ENCODE peak calls at places on chromosomes 5 and 9, in seven cellular contexts. H is Panc1, D is H1, N is HepG2, T is SK-N-SH, A is K562, X is GM12878. M is an unnamed sample.

GRCh38 chr9:87812375-87813118 is 70.1 kb upstream of the SPATA31E1 start:
- DNase-seq in H (no peak), D (no peak), N (peak), T (peak), A (peak), X (no peak), M (no peak)

GRCh38 chr5:71778678-71779276 is 59.7 kb downstream of the CARTPT start:
- DNase-seq in H (no peak), D (no peak), N (peak), T (peak), A (no peak), X (no peak), M (peak)

GRCh38 chr9:109447329-109448076 is 50.6 kb downstream of the PTPN3 start:
- DNase-seq in H (no peak), D (no peak), N (no peak), T (no peak), A (no peak), X (no peak), M (no peak)

GRCh38 chr9:71694332-71694731 is 74.0 kb downstream of the CEMIP2 start:
- DNase-seq in H (no peak), D (no peak), N (no peak), T (no peak), A (no peak), X (no peak), M (no peak)

GRCh38 chr9:21993893-21994525 is at the start of gene CDKN2A:
- DNase-seq in H (no peak), D (no peak), N (no peak), T (peak), A (no peak), X (no peak), M (no peak)

GRCh38 chr5:76688836-76689235 is 27.1 kb upstream of the F2R start:
- DNase-seq in H (no peak), D (no peak), N (no peak), T (no peak), A (no peak), X (no peak), M (no peak)

GRCh38 chr5:134525687-134526482 is 415 bp downstream of the JADE2 start:
- DNase-seq in H (no peak), D (no peak), N (peak), T (peak), A (peak), X (no peak), M (no peak)

GRCh38 chr5:150609843-150610584 is 30.4 kb upstream of the SYNPO start:
- DNase-seq in H (no peak), D (no peak), N (peak), T (no peak), A (no peak), X (no peak), M (no peak)

GRCh38 chr5:32586251-32586642 is 890 bp downstream of the SUB1 start:
- DNase-seq in H (no peak), D (no peak), N (no peak), T (no peak), A (no peak), X (peak), M (no peak)

GRCh38 chr5:126794157-126794828 is 17.4 kb downstream of the LMNB1 start:
- DNase-seq in H (no peak), D (no peak), N (no peak), T (no peak), A (no peak), X (no peak), M (no peak)

GRCh38 chr9:123368481-123369153 is 12.6 kb downstream of the CRB2 start:
- DNase-seq in H (no peak), D (no peak), N (no peak), T (peak), A (no peak), X (no peak), M (no peak)

GRCh38 chr9:93909242-93909616 is 45.9 kb downstream of the BARX1 start:
- DNase-seq in H (no peak), D (no peak), N (no peak), T (no peak), A (no peak), X (no peak), M (no peak)

GRCh38 chr5:83913593-83913992 is 192.9 kb upstream of the HAPLN1 start:
- DNase-seq in H (no peak), D (no peak), N (no peak), T (no peak), A (no peak), X (no peak), M (no peak)

GRCh38 chr5:34622046-34622435 is 34.1 kb upstream of the RAI14 start:
- DNase-seq in H (no peak), D (no peak), N (no peak), T (no peak), A (no peak), X (no peak), M (no peak)

GRCh38 chr5:133792683-133793082 is 175.7 kb downstream of the C5orf15 start:
- DNase-seq in H (no peak), D (no peak), N (no peak), T (no peak), A (no peak), X (no peak), M (no peak)

GRCh38 chr5:146205499-146206202 is 2.2 kb downstream of the RBM27 start:
- DNase-seq in H (no peak), D (no peak), N (no peak), T (no peak), A (no peak), X (no peak), M (no peak)

GRCh38 chr9:114525505-114525904 is 20.2 kb upstream of the WHRN start:
- DNase-seq in H (no peak), D (no peak), N (no peak), T (no peak), A (no peak), X (no peak), M (peak)

GRCh38 chr5:116395178-116395577 is 179.4 kb downstream of the SEMA6A start:
- DNase-seq in H (no peak), D (no peak), N (no peak), T (no peak), A (no peak), X (no peak), M (no peak)

GRCh38 chr5:110265199-110265598 is 461.3 kb downstream of the TMEM232 start:
- DNase-seq in H (no peak), D (no peak), N (no peak), T (no peak), A (no peak), X (no peak), M (no peak)

GRCh38 chr5:98929982-98930355 is 1.2 kb upstream of the CHD1 start:
- DNase-seq in H (no peak), D (no peak), N (no peak), T (no peak), A (no peak), X (no peak), M (no peak)

GRCh38 chr5:172051643-172052362 is 45.4 kb upstream of the FBXW11 start:
- DNase-seq in H (no peak), D (no peak), N (no peak), T (no peak), A (no peak), X (no peak), M (no peak)

GRCh38 chr5:178474562-178475184 is 115.5 kb downstream of the COL23A1 start:
- DNase-seq in H (no peak), D (no peak), N (no peak), T (no peak), A (no peak), X (no peak), M (no peak)

GRCh38 chr9:97711223-97711626 is 14.1 kb upstream of the XPA start:
- DNase-seq in H (no peak), D (no peak), N (no peak), T (no peak), A (no peak), X (no peak), M (no peak)

GRCh38 chr9:109409998-109410397 is 88.1 kb downstream of the PTPN3 start:
- DNase-seq in H (no peak), D (peak), N (no peak), T (peak), A (peak), X (no peak), M (no peak)

GRCh38 chr5:153672347-153673090 is 182.0 kb downstream of the GRIA1 start:
- DNase-seq in H (no peak), D (no peak), N (no peak), T (no peak), A (no peak), X (no peak), M (no peak)

GRCh38 chr5:157994906-157995519 is 136.1 kb upstream of the CLINT1 start:
- DNase-seq in H (peak), D (peak), N (peak), T (peak), A (peak), X (peak), M (peak)
- TF ChIP-seq SIN3A in H (no peak), D (no peak), N (no peak), T (no peak), A (no peak), X (no peak), M (no peak)

GRCh38 chr9:135256568-135257354 is 169.3 kb downstream of the OLFM1 start:
- DNase-seq in H (no peak), D (no peak), N (no peak), T (no peak), A (no peak), X (no peak), M (no peak)

GRCh38 chr9:135253305-135254004 is 166.0 kb downstream of the OLFM1 start:
- DNase-seq in H (no peak), D (no peak), N (no peak), T (no peak), A (peak), X (no peak), M (peak)

GRCh38 chr9:135255843-135256567 is 168.5 kb downstream of the OLFM1 start:
- DNase-seq in H (no peak), D (no peak), N (no peak), T (no peak), A (no peak), X (no peak), M (no peak)

GRCh38 chr9:135254176-135255032 is 166.9 kb downstream of the OLFM1 start:
- DNase-seq in H (no peak), D (no peak), N (no peak), T (no peak), A (no peak), X (no peak), M (no peak)

DNA sequence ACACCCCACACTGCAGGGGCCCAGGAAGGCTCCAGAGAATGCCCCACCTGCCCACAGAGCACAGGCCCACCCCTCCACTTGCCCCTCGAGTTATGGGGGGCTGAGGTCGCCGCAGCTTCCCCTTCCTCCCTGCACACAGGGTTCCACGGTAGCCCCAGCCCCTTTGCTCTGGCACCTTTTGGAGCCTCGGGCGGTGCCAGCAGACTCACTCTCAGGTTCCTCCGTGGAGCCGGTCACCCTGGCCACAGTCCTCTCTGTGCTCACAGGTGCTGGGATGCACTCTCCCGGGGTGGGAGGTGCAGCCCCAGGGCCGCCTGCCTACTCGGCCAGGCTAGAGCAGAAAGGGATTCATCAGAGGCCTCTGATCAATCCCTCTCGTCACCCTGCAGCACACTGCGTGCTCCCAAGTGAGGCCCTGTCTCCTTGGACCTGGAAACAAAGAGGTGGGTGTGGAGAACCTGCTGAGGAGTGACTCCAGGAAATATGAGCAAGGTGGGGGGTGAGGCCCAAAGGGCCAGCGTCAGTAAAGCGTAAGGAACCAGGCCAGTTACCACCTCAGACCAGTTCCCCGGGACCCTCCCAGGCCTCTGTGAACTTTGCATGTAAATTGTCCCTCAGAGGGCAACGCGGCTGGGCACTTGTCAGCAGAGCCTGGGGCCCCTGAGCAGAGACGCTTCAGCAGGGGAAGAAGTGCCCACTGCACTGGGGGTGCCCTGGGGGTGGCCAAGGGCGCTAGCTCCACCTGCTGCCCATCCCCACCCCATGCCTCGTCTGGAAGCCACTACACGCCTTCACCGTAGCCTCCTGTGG is 167.8 kb downstream of the OLFM1 start:
- DNase-seq in H (no peak), D (no peak), N (no peak), T (peak), A (no peak), X (no peak), M (no peak)
- TF ChIP-seq SIN3A in H (no peak), D (no peak), N (no peak), T (no peak), A (no peak), X (no peak), M (no peak)

DNA sequence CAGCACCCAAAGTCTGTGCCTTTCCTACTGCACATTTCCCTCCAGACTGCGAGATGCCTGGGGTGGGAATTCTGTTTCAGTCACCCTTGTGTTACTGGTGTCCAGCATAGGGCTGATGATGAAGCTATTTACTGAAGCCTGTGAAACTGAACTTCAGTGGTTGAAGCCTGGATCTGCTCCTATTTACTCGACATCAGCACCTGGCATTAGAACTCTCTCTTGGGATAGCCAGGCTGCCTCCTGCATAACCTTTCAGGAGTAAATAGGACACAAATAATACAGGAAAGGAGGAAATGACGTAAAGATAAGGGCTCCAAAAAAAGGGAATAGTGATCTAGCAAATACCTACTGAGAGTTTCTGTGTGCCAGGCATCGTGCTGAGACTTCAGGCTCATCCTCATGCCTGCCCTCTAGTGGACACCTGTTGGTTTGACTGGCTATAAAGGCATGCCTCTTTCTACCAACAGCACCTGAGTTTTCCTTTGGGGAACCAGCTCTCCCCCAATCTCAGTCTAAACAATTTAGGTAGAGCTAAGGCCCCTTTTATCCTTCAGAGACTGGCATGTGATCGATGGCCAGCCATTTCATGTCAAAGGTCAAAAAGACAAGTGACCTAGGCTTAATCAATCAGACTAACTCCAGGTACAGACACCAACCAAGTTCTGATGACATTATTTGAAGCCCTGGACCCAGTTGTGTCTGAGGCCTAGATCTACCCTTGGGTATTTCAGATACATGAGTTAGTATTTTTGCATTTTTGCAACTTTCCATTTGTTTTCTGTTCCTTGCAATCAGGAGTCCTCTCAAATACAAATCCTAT is 192.1 kb upstream of the TRIM32 start:
- DNase-seq in H (peak), D (no peak), N (peak), T (no peak), A (peak), X (no peak), M (peak)
- TF ChIP-seq SIN3A in H (no peak), D (no peak), N (no peak), T (no peak), A (no peak), X (no peak), M (no peak)

GRCh38 chr5:142292808-142293207 is 32.0 kb downstream of the SPRY4 start:
- DNase-seq in H (no peak), D (no peak), N (no peak), T (no peak), A (no peak), X (no peak), M (no peak)

GRCh38 chr5:142295960-142296860 is 28.6 kb downstream of the SPRY4 start:
- DNase-seq in H (no peak), D (no peak), N (no peak), T (no peak), A (peak), X (no peak), M (no peak)

GRCh38 chr5:142295084-142295758 is 29.6 kb downstream of the SPRY4 start:
- DNase-seq in H (no peak), D (no peak), N (no peak), T (no peak), A (peak), X (no peak), M (no peak)

GRCh38 chr5:142292249-142292648 is 32.6 kb downstream of the SPRY4 start:
- DNase-seq in H (no peak), D (no peak), N (peak), T (no peak), A (no peak), X (no peak), M (no peak)

GRCh38 chr5:142293486-142293885 is 31.3 kb downstream of the SPRY4 start:
- DNase-seq in H (no peak), D (no peak), N (peak), T (no peak), A (peak), X (no peak), M (no peak)
- TF ChIP-seq SIN3A in H (no peak), D (no peak), N (no peak), T (no peak), A (no peak), X (no peak), M (no peak)

GRCh38 chr9:7180247-7180646 is 422.5 kb downstream of the KDM4C start:
- DNase-seq in H (no peak), D (no peak), N (no peak), T (no peak), A (no peak), X (no peak), M (no peak)

GRCh38 chr9:7186175-7186574 is 428.4 kb downstream of the KDM4C start:
- DNase-seq in H (no peak), D (peak), N (peak), T (no peak), A (peak), X (no peak), M (peak)

GRCh38 chr9:7185612-7186011 is 427.8 kb downstream of the KDM4C start:
- DNase-seq in H (peak), D (peak), N (peak), T (no peak), A (no peak), X (no peak), M (peak)
- TF ChIP-seq SIN3A in H (no peak), D (no peak), N (no peak), T (no peak), A (no peak), X (no peak), M (no peak)

GRCh38 chr5:59840200-59840601 is 53.3 kb downstream of the PDE4D start:
- DNase-seq in H (no peak), D (no peak), N (peak), T (peak), A (no peak), X (no peak), M (no peak)
- TF ChIP-seq SIN3A in H (no peak), D (no peak), N (no peak), T (no peak), A (no peak), X (no peak), M (no peak)

GRCh38 chr5:10158886-10159285 is 90.8 kb downstream of the ATPSCKMT start:
- DNase-seq in H (no peak), D (no peak), N (no peak), T (no peak), A (no peak), X (no peak), M (no peak)

GRCh38 chr5:10161778-10162177 is 87.9 kb downstream of the ATPSCKMT start:
- DNase-seq in H (no peak), D (no peak), N (no peak), T (no peak), A (no peak), X (no peak), M (no peak)

GRCh38 chr5:10166392-10166791 is 83.3 kb downstream of the ATPSCKMT start:
- DNase-seq in H (no peak), D (no peak), N (no peak), T (no peak), A (no peak), X (no peak), M (no peak)

GRCh38 chr5:10157085-10157669 is 92.5 kb downstream of the ATPSCKMT start:
- DNase-seq in H (no peak), D (peak), N (peak), T (no peak), A (no peak), X (no peak), M (no peak)

GRCh38 chr5:10162468-10162867 is 87.2 kb downstream of the ATPSCKMT start:
- DNase-seq in H (no peak), D (no peak), N (no peak), T (no peak), A (no peak), X (no peak), M (no peak)
- TF ChIP-seq SIN3A in H (no peak), D (no peak), N (no peak), T (no peak), A (no peak), X (no peak), M (no peak)